ENCODE peak calls at places on chromosomes 2 and 18, in nine cellular contexts. P is SK-N-SH, G is H1, D is K562, V is HepG2, X is GM12878, T is transverse colon, Q is stomach, F is sigmoid colon. O is an unnamed sample. For H3K27me3, the result is how much of the 10 kb centered on the place peaks cover.

GRCh38 chr2:203579131-203579643 is 44.1 kb upstream of the RAPH1 start:
- DNase-seq in V (no peak), Q (peak), P (no peak), T (peak), X (peak), F (no peak), D (no peak), G (no peak), O (no peak)

GRCh38 chr18:9643549-9643948 is 29.2 kb upstream of the PPP4R1 start:
- DNase-seq in P (no peak), X (no peak), F (no peak), Q (no peak), G (no peak), V (peak), D (no peak), T (no peak), O (no peak)

GRCh38 chr2:241393524-241394196 is 37.6 kb downstream of the FARP2 start:
- DNase-seq in Q (no peak), X (no peak), T (no peak), D (no peak), V (no peak), F (no peak), G (no peak), P (no peak), O (no peak)

GRCh38 chr18:35515460-35516130 is 17.8 kb upstream of the INO80C start:
- DNase-seq in X (no peak), T (no peak), F (no peak), V (no peak), D (peak), Q (no peak), G (no peak), P (no peak), O (no peak)

GRCh38 chr2:9883897-9884296 is 40.6 kb downstream of the TAF1B start:
- DNase-seq in T (no peak), F (no peak), G (no peak), V (no peak), P (no peak), D (no peak), X (no peak), Q (no peak), O (no peak)

GRCh38 chr18:76725445-76725844 is 96.9 kb upstream of the ZNF236 start:
- DNase-seq in V (no peak), T (no peak), X (no peak), G (no peak), F (no peak), P (no peak), Q (no peak), D (no peak), O (no peak)

GRCh38 chr2:201680743-201681142 is 17.7 kb downstream of the MPP4 start:
- DNase-seq in D (peak), T (no peak), G (peak), F (no peak), X (no peak), P (peak), Q (no peak), V (peak), O (no peak)

GRCh38 chr18:12121175-12122095 is 27.8 kb downstream of the ANKRD62 start:
- DNase-seq in F (no peak), G (peak), T (no peak), D (peak), V (peak), Q (no peak), P (no peak), X (no peak), O (no peak)

GRCh38 chr2:72273384-72273783 is 125.7 kb upstream of the CYP26B1 start:
- DNase-seq in X (no peak), G (no peak), P (no peak), T (no peak), V (no peak), Q (no peak), F (no peak), D (no peak), O (no peak)

GRCh38 chr18:44541781-44542180 is 138.9 kb upstream of the SETBP1 start:
- DNase-seq in X (no peak), P (no peak), V (no peak), G (no peak), T (no peak), Q (no peak), F (no peak), D (no peak), O (no peak)

GRCh38 chr2:9993490-9994165 is 42.1 kb downstream of the GRHL1 start:
- DNase-seq in F (peak), X (no peak), V (no peak), D (no peak), G (no peak), T (no peak), Q (no peak), P (no peak), O (no peak)

GRCh38 chr2:203328735-203329549 is 748 bp downstream of the ABI2 start:
- DNase-seq in D (peak), Q (no peak), T (peak), X (no peak), V (peak), F (no peak), G (no peak), P (peak), O (no peak)

GRCh38 chr18:4605222-4605621 is 150.1 kb upstream of the DLGAP1 start:
- DNase-seq in T (no peak), F (no peak), X (no peak), Q (no peak), D (no peak), G (no peak), V (no peak), P (no peak), O (no peak)

GRCh38 chr2:44549856-44550255 is 188.1 kb downstream of the CAMKMT start:
- DNase-seq in G (no peak), Q (no peak), V (no peak), D (no peak), T (no peak), X (no peak), P (no peak), F (no peak), O (no peak)

GRCh38 chr2:88903744-88904353 is 212.4 kb downstream of the RPIA start:
- DNase-seq in G (no peak), F (no peak), X (no peak), P (peak), T (no peak), D (peak), Q (no peak), V (peak), O (no peak)

GRCh38 chr2:62203459-62203858 is 7.5 kb downstream of the B3GNT2 start:
- DNase-seq in D (no peak), V (no peak), G (no peak), Q (no peak), F (no peak), T (no peak), X (no peak), P (no peak), O (no peak)

GRCh38 chr2:130729311-130730299 is 735 bp downstream of the GPR148 start:
- DNase-seq in T (no peak), P (no peak), X (no peak), F (no peak), Q (no peak), G (no peak), V (no peak), D (no peak), O (no peak)

GRCh38 chr2:235659767-235660322 is 166.0 kb downstream of the AGAP1 start:
- DNase-seq in F (no peak), P (no peak), G (no peak), X (no peak), D (peak), T (no peak), Q (no peak), V (peak), O (no peak)

GRCh38 chr2:128394004-128394730 is 75.5 kb upstream of the HS6ST1 start:
- DNase-seq in Q (peak), G (no peak), D (no peak), X (no peak), T (no peak), F (no peak), V (no peak), P (no peak), O (peak)

GRCh38 chr2:142180820-142181533 is 50.2 kb upstream of the LRP1B start:
- DNase-seq in P (no peak), T (no peak), X (no peak), Q (no peak), F (no peak), D (no peak), V (peak), G (peak), O (no peak)

GRCh38 chr2:233074106-233074505 is 14.0 kb downstream of the INPP5D start:
- DNase-seq in F (no peak), P (no peak), T (no peak), G (no peak), Q (peak), D (no peak), X (no peak), V (no peak), O (peak)

GRCh38 chr2:23244656-23245055 is 140.3 kb upstream of the KLHL29 start:
- DNase-seq in D (no peak), P (no peak), G (no peak), X (no peak), Q (no peak), V (no peak), T (no peak), F (no peak), O (no peak)

GRCh38 chr18:69948919-69949537 is 1.4 kb upstream of the CD226 start:
- DNase-seq in Q (peak), F (peak), G (no peak), P (no peak), X (peak), D (no peak), V (no peak), T (peak), O (no peak)

GRCh38 chr2:219639356-219639755 is 11.9 kb downstream of the SLC4A3 start:
- DNase-seq in T (no peak), G (no peak), F (peak), V (no peak), D (peak), Q (no peak), P (no peak), X (no peak), O (no peak)

DNA sequence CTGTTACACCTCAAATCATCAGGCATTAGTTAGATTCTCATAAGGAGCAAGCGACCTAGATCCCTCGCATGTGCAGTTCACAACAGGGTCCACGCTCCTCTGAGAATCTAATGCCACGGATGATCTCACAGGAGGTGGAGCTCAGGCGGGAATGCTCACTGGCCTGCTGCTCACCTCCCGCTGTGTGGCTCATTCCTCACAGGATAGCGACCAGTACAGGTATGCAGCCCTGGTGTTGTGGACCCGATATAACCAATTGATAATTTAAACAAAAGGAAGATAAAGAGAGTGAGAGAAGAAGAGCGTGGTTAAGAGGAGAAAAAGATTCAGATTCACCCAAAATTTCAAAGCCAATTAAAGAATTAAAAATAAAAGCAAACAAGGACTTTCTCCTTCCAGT is 20.8 kb downstream of the TLK1 start:
- DNase-seq in X (no peak), V (no peak), T (no peak), Q (no peak), F (no peak), G (no peak), D (no peak), P (no peak), O (no peak)
- TF ChIP-seq EP300 in X (no peak), V (no peak), T (no peak), Q (no peak), F (no peak), G (no peak), D (no peak), P (no peak), O (no peak)

DNA sequence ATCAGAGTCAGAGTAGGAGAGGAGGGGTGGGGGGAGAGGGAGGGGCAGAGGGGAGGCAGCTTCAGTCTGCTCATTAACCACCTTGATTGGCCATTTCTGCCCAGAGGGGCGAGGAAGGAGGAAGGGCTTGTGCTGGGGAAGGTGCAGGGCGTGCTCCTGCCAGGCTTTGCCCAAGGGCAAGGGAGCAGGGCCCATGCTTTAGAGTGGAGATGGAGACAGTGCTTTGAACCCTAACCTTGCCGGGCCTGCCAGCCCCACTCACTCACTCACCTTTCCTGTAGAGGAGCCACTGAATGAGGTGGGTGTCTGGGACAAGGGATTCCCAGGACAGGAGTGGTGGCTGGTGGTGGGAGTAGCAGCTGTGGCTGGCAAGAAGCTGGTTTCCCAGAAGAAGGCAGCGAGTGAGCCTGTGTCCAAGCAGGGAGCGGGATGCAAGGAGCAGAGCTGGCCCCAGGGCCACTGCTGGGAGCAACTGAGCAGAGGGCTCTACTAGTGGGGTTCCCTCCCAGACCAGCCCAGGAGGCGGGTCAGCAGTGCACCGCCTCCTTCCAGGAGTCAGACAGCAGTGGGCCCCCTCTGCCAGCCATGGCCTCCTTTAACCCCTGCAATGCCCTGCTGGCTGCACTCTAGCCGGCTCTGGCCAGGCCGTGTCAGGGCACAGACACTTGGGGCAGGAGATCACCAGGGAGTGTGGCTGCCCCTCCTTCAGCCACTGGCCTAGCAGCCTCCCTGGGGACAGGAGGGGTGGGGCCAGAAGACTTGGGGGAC is 3.6 kb upstream of the RUFY4 start:
- DNase-seq in V (no peak), T (no peak), X (no peak), P (no peak), Q (no peak), G (no peak), D (no peak), F (no peak), O (no peak)
- H3K27me3 ChIP-seq in V (under half), T (under half), X (under half), P (under half), Q (under half), G (under half), D (under half), F (under half), O (under half)

GRCh38 chr18:50653402-50654093 is 93.7 kb downstream of the MAPK4 start:
- DNase-seq in Q (no peak), V (no peak), G (no peak), D (no peak), X (no peak), F (peak), P (no peak), T (no peak), O (no peak)

GRCh38 chr18:50647237-50647636 is 87.3 kb downstream of the MAPK4 start:
- DNase-seq in F (no peak), G (no peak), Q (no peak), V (no peak), X (no peak), P (no peak), T (no peak), D (no peak), O (no peak)

GRCh38 chr18:50651334-50651733 is 91.4 kb downstream of the MAPK4 start:
- DNase-seq in G (no peak), Q (no peak), X (no peak), P (no peak), D (no peak), T (no peak), F (peak), V (no peak), O (no peak)

GRCh38 chr18:50647792-50648191 is 87.9 kb downstream of the MAPK4 start:
- DNase-seq in P (no peak), F (no peak), D (no peak), G (no peak), T (no peak), Q (no peak), V (no peak), X (no peak), O (no peak)

DNA sequence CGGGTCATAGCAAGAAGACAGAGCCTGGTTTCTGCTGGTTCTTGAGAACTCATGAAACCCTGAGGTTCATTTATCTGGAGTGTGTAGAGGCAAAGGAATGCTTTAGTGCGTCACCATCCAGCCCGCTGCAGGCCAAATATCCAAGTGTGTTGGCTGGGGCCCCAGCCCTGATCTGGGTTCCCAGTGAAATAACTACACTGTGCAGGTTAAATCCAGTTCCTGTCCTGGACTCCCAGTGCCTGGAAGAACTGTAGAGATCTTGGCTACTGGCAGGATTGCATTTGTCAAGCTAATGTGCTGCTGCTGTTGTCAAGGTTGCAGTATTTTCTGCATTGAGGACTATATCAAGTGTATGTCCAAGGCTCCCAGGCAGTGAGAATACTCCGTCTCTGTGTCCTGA is 89.9 kb downstream of the MAPK4 start:
- DNase-seq in V (no peak), Q (no peak), X (no peak), F (peak), T (peak), G (no peak), P (no peak), D (no peak), O (no peak)
- TF ChIP-seq POLR2AphosphoS5 in V (no peak), Q (peak), X (no peak), F (peak), T (peak), G (no peak), P (no peak), D (no peak), O (no peak)

DNA sequence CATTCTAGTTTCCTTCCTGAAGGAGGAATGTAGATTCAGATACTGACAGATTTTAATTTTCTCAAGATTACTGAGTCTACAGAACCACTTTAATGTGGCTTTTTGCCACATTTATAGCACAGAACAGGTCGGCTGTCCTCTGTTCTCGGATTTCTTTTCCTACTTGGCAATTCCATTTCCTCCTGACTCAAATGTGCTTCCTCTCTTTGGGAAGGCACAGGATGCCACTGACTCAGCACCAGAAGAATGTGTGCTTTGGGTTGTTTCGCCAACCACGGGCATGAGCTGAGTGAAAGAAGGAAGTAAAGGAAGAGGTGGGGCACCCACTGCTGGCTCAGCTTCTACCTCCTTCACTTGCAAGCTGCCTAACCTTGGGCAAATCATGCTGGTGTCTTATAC is 970.6 kb upstream of the ACVR2A start:
- DNase-seq in P (no peak), G (no peak), V (no peak), F (no peak), X (no peak), T (no peak), Q (peak), D (no peak), O (no peak)
- TF ChIP-seq EP300 in P (no peak), G (no peak), V (no peak), F (no peak), X (no peak), T (no peak), Q (no peak), D (no peak), O (no peak)

GRCh38 chr2:26574066-26574899 is 66.9 kb downstream of the CIB4 start:
- DNase-seq in G (no peak), V (no peak), X (no peak), D (no peak), T (no peak), Q (no peak), F (peak), P (no peak), O (no peak)

GRCh38 chr2:26573241-26573925 is 67.8 kb downstream of the CIB4 start:
- DNase-seq in Q (no peak), G (no peak), F (peak), P (no peak), T (no peak), D (no peak), X (no peak), V (no peak), O (no peak)

GRCh38 chr2:26575836-26576564 is 65.2 kb downstream of the CIB4 start:
- DNase-seq in P (no peak), X (no peak), V (no peak), G (no peak), T (no peak), F (peak), Q (no peak), D (no peak), O (no peak)

GRCh38 chr2:26576565-26577441 is 64.4 kb downstream of the CIB4 start:
- DNase-seq in D (no peak), X (no peak), F (peak), P (no peak), G (no peak), V (no peak), T (no peak), Q (no peak), O (no peak)

GRCh38 chr2:26574900-26575560 is 66.1 kb downstream of the CIB4 start:
- DNase-seq in F (peak), P (no peak), D (no peak), X (no peak), V (no peak), T (no peak), Q (no peak), G (no peak), O (no peak)
- H3K27me3 ChIP-seq in F (under half), P (half or more), D (half or more), X (under half), V (under half), T (under half), Q (under half), G (under half), O (under half)

O was measured in suprapubic skin.